ENCODE peak calls at places on chromosomes 13 and 19, in four cellular contexts. S is GM12878, W is K562, R is SK-N-SH. E is an unnamed sample. For H3K4me1, the result is how much of the 10 kb centered on the place peaks cover.

GRCh38 chr19:46704379-46705076 is 12.4 kb downstream of the PRKD2 start:
- DNase-seq in S (no peak), W (peak), R (peak), E (peak)

GRCh38 chr19:18832331-18833140 is 777 bp downstream of the UPF1 start:
- DNase-seq in S (no peak), W (peak), R (peak), E (peak)

GRCh38 chr19:6233051-6233826 is 46.5 kb downstream of the MLLT1 start:
- DNase-seq in S (no peak), W (no peak), R (no peak), E (no peak)

GRCh38 chr13:109715902-109716301 is 70.5 kb downstream of the IRS2 start:
- DNase-seq in S (no peak), W (no peak), R (no peak), E (no peak)

GRCh38 chr13:71454509-71454908 is 412.5 kb downstream of the DACH1 start:
- DNase-seq in S (no peak), W (no peak), R (no peak), E (no peak)

GRCh38 chr19:19399733-19400438 is 5.6 kb upstream of the GATAD2A start:
- DNase-seq in S (no peak), W (no peak), R (peak), E (no peak)

GRCh38 chr13:39197645-39198007 is 159.4 kb downstream of the NHLRC3 start:
- DNase-seq in S (no peak), W (no peak), R (no peak), E (no peak)

GRCh38 chr19:10654610-10655456 is 687 bp downstream of the ILF3 start:
- DNase-seq in S (no peak), W (peak), R (peak), E (peak)

GRCh38 chr13:46184277-46184699 is 2.3 kb upstream of the LCP1 start:
- DNase-seq in S (no peak), W (peak), R (peak), E (peak)

GRCh38 chr19:32265991-32266390 is 79.4 kb upstream of the ZNF507 start:
- DNase-seq in S (no peak), W (no peak), R (no peak), E (no peak)

GRCh38 chr19:12913011-12913561 is 6.0 kb downstream of the SYCE2 start:
- DNase-seq in S (no peak), W (peak), R (peak), E (no peak)

GRCh38 chr13:48369988-48370387 is 42.9 kb downstream of the LPAR6 start:
- DNase-seq in S (no peak), W (no peak), R (no peak), E (no peak)

GRCh38 chr19:40466219-40467006 is at the start of gene SPTBN4:
- DNase-seq in S (peak), W (no peak), R (no peak), E (no peak)

GRCh38 chr13:103022328-103022727 is 43.9 kb downstream of the SLC10A2 start:
- DNase-seq in S (no peak), W (no peak), R (no peak), E (no peak)

GRCh38 chr19:28486934-28487333 is 726.0 kb downstream of the UQCRFS1 start:
- DNase-seq in S (no peak), W (no peak), R (no peak), E (no peak)

GRCh38 chr13:40971321-40971720 is 47.8 kb downstream of the ELF1 start:
- DNase-seq in S (no peak), W (no peak), R (no peak), E (no peak)

GRCh38 chr13:41546372-41547252 is 89.3 kb downstream of the RGCC start:
- DNase-seq in S (no peak), W (no peak), R (no peak), E (no peak)

GRCh38 chr13:99393791-99394735 is 86.9 kb upstream of the GPR183 start:
- DNase-seq in S (no peak), W (no peak), R (no peak), E (no peak)

GRCh38 chr13:46543307-46543706 is 9.7 kb upstream of the LRCH1 start:
- DNase-seq in S (no peak), W (no peak), R (no peak), E (no peak)

GRCh38 chr19:4374451-4375163 is 25.7 kb downstream of the SH3GL1 start:
- DNase-seq in S (no peak), W (peak), R (no peak), E (peak)
- TF ChIP-seq USF2 in S (no peak), W (no peak), R (no peak), E (no peak)

DNA sequence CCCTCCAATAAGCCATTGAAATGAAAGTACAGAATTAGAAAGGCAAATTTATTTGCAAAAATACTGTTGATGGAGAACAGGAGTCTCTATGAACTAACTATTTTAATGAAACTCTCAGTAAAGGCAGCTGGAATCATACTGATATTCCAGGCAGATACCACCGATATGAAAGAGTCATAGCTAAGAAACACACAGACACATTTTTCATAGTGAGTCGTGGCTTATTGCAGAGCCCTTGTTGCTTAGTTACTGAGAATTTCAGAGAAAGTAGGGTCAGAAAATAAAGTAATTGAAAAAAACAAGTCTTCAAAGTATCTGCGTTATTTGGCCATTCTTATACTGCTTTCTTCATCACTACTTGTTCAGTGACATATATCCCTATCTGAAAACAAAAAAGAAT is 1890.9 kb downstream of the PCDH9 start:
- DNase-seq in S (no peak), W (no peak), R (no peak), E (no peak)
- H3K4me1 ChIP-seq in S (under half), W (under half), R (under half), E (under half)

GRCh38 chr13:82364525-82364924 is 1517.7 kb downstream of the SLITRK1 start:
- DNase-seq in S (no peak), W (no peak), R (no peak), E (no peak)
- TF ChIP-seq MAX in S (no peak), W (no peak), R (no peak), E (no peak)

GRCh38 chr13:111908391-111908790 is 158.6 kb upstream of the SOX1 start:
- DNase-seq in S (no peak), W (no peak), R (no peak), E (no peak)

GRCh38 chr13:111906306-111906705 is 160.6 kb upstream of the SOX1 start:
- DNase-seq in S (no peak), W (no peak), R (no peak), E (no peak)

GRCh38 chr13:111908981-111909380 is 158.0 kb upstream of the SOX1 start:
- DNase-seq in S (no peak), W (no peak), R (no peak), E (no peak)

GRCh38 chr13:111906816-111907215 is 160.1 kb upstream of the SOX1 start:
- DNase-seq in S (no peak), W (no peak), R (no peak), E (no peak)

DNA sequence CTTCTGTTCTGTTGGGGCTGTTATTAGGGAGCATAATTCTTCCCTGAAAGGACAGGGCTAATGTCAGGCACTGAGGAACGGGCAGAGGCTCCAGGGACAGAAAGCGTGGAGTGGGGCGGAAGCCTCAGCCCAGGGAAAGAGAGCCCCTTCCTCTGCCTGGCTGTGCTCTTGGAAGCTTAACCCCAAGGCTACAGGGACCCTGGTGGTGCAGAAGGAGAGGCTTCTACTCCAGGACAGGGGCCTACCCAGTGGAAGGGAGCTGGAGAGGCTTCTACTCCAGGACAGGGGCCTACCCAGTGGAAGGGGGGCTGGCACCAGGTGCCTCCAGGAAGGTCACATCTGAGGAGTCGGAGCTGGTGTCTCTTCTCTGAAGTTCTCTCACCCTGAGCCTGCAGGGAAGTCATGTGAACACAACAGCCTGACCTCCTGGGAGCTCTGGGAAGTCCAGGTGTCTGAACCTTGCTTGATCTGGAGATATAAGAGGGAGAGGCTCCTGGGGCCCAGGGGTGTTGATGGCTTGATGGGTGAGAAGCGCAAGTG is 159.5 kb upstream of the SOX1 start:
- DNase-seq in S (no peak), W (no peak), R (no peak), E (no peak)
- TF ChIP-seq USF2 in S (no peak), W (no peak), R (no peak), E (no peak)

GRCh38 chr19:3100331-3100730 is 6.2 kb downstream of the GNA11 start:
- DNase-seq in S (no peak), W (no peak), R (no peak), E (no peak)
- H3K4me1 ChIP-seq in S (under half), W (under half), R (under half), E (under half)

GRCh38 chr13:105255472-105255871 is 1280.0 kb downstream of the EFNB2 start:
- DNase-seq in S (no peak), W (no peak), R (no peak), E (no peak)
- TF ChIP-seq MAX in S (no peak), W (no peak), R (no peak), E (no peak)

DNA sequence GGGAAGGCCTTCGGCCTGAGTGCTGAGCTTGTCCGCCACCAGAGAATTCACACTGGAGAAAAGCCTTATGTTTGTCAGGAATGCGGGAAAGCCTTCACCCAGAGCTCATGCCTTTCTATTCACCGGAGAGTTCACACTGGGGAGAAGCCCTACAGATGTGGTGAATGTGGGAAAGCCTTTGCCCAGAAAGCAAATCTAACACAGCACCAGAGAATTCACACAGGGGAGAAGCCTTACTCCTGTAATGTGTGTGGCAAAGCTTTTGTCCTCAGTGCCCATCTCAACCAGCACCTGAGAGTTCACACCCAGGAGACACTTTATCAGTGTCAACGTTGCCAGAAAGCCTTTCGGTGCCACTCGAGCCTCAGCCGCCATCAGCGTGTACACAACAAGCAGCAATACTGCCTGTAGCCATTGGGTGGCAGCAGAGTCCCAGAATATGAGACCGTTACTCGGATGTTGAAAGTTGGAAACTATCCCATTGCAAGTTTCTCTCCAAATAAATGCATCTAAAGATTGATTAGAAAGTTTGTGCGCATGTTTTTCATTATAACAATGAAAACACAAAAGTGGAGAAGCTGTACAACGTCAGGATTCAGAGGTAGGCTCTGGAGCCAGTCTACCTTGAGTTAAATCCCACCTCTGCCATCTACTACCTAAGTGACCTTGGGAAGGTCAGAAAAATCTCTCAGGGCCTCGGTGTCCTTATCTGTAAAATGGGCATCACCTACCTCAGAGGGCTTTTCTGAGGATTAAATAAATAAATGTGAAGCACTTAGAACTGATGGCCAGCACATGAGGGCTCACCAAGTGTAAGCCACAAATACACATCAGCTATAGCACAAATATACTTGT is 21.1 kb downstream of the ZNF473 start:
- DNase-seq in S (no peak), W (peak), R (peak), E (peak)
- TF ChIP-seq USF2 in S (no peak), W (no peak), R (no peak), E (no peak)

GRCh38 chr19:1216756-1217155 is 11.2 kb downstream of the STK11 start:
- DNase-seq in S (no peak), W (no peak), R (no peak), E (no peak)

GRCh38 chr19:1218751-1219567 is 13.4 kb downstream of the STK11 start:
- DNase-seq in S (no peak), W (no peak), R (no peak), E (no peak)

GRCh38 chr19:1214862-1215731 is 9.5 kb downstream of the STK11 start:
- DNase-seq in S (no peak), W (no peak), R (peak), E (no peak)

GRCh38 chr19:1219786-1220451 is 14.3 kb downstream of the STK11 start:
- DNase-seq in S (no peak), W (no peak), R (no peak), E (no peak)

GRCh38 chr19:1217366-1217765 is 11.8 kb downstream of the STK11 start:
- DNase-seq in S (no peak), W (no peak), R (no peak), E (no peak)
- H3K4me1 ChIP-seq in S (under half), W (under half), R (under half), E (under half)